ENCODE peak calls at places on chromosome 18, in four cellular contexts. H is GM12878, K is HepG2, V is K562. C is an unnamed sample.

GRCh38 chr18:6712401-6712800 is 17.1 kb upstream of the ARHGAP28 start:
- DNase-seq in V (no peak), K (no peak), H (no peak), C (no peak)

GRCh38 chr18:59273936-59274928 is 978 bp upstream of the RAX start:
- DNase-seq in K (no peak), H (no peak), V (no peak), C (no peak)

GRCh38 chr18:74460825-74461224 is 3.7 kb upstream of the DIPK1C start:
- DNase-seq in K (no peak), V (no peak), H (no peak), C (no peak)

GRCh38 chr18:58967643-58968291 is 103.1 kb downstream of the ZNF532 start:
- DNase-seq in K (no peak), V (no peak), H (no peak), C (peak)

GRCh38 chr18:50218432-50219197 is 23.7 kb upstream of the MYO5B start:
- DNase-seq in H (peak), V (peak), K (peak), C (peak)

GRCh38 chr18:43079422-43079821 is 36.1 kb downstream of the RIT2 start:
- DNase-seq in K (no peak), H (no peak), V (no peak), C (no peak)

GRCh38 chr18:13320891-13321425 is 102.4 kb downstream of the LDLRAD4 start:
- DNase-seq in K (no peak), H (no peak), V (no peak), C (no peak)

GRCh38 chr18:58847383-58848071 is 17.1 kb upstream of the ZNF532 start:
- DNase-seq in V (no peak), K (no peak), H (no peak), C (no peak)

GRCh38 chr18:9348079-9348671 is 13.6 kb downstream of the TWSG1 start:
- DNase-seq in K (no peak), V (no peak), H (peak), C (peak)

GRCh38 chr18:48392266-48392665 is 16.9 kb downstream of the ZBTB7C start:
- DNase-seq in V (no peak), H (no peak), K (no peak), C (no peak)

GRCh38 chr18:36412778-36413177 is 115.3 kb downstream of the FHOD3 start:
- DNase-seq in K (peak), H (no peak), V (peak), C (no peak)

GRCh38 chr18:21117385-21118135 is 5.9 kb upstream of the ROCK1 start:
- DNase-seq in V (peak), H (no peak), K (no peak), C (peak)
- TF ChIP-seq BHLHE40 in V (no peak), H (no peak), K (no peak), C (no peak)

GRCh38 chr18:57630759-57631660 is 9.4 kb upstream of the NARS1 start:
- DNase-seq in K (no peak), H (peak), V (no peak), C (no peak)

GRCh38 chr18:57627488-57627887 is 5.9 kb upstream of the NARS1 start:
- DNase-seq in K (no peak), V (no peak), H (no peak), C (peak)

GRCh38 chr18:57631697-57632096 is 10.1 kb upstream of the NARS1 start:
- DNase-seq in V (peak), K (no peak), H (no peak), C (no peak)

GRCh38 chr18:57630002-57630758 is 8.5 kb upstream of the NARS1 start:
- DNase-seq in V (peak), H (peak), K (peak), C (peak)

DNA sequence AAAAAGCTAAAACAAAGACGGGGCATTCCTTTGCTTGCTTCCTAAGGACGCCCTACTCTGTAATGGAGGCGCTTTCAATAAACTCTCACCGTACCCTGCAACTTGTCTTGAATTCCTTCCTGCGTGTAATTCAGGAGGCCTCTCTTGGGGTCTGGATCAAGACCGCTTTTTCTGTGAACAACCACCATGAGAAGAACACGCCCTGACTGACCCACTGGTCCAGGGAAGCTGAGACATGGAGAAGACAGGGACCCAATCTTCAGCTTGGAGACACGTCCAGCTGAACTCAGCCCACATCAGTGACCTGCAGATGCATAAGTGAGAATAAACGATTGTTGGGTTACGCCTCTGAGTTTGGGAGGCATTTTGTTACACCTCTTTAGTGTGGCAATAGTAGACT is 7.8 kb upstream of the NARS1 start:
- DNase-seq in V (no peak), H (no peak), K (no peak), C (no peak)
- H3K27ac ChIP-seq in V (no peak), H (no peak), K (no peak), C (no peak)

GRCh38 chr18:79483971-79484491 is 88.3 kb downstream of the NFATC1 start:
- DNase-seq in H (no peak), K (no peak), V (no peak), C (no peak)

GRCh38 chr18:79484661-79485621 is 89.2 kb downstream of the NFATC1 start:
- DNase-seq in K (peak), H (no peak), V (no peak), C (peak)

GRCh38 chr18:79487198-79488165 is 91.8 kb downstream of the NFATC1 start:
- DNase-seq in H (no peak), V (no peak), K (no peak), C (no peak)

GRCh38 chr18:79486356-79487197 is 90.8 kb downstream of the NFATC1 start:
- DNase-seq in K (no peak), V (no peak), H (no peak), C (no peak)

DNA sequence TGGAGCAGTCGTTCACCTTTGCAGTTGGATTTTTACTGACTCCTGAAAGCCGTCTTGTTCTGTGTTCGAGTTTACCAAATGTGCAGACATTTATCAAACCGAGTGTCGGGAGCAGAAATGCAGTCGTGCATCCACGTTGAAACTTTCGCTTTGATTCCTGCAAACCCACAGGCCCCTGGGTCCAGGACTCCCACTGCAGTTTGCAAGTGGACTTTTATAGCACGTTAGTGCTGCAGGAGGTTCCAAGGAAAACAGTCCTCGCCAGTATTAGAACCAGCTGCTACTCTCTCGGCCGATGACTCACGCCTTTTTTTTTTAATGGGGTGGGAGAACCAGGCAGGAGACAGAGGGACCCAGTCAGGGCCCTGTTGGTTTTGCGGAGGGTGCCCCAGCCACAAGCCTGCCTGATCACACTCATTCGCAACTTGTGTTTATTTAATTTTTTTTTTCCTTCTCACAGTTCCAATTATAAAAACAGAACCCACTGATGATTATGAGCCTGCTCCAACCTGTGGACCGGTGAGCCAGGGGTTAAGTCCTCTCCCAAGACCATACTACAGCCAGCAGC is 90.1 kb downstream of the NFATC1 start:
- DNase-seq in K (no peak), H (no peak), V (no peak), C (peak)
- H3K9ac ChIP-seq in K (no peak), H (no peak), V (no peak), C (no peak)

GRCh38 chr18:76380791-76381405 is 114.1 kb downstream of the ZNF516 start:
- DNase-seq in K (no peak), V (peak), H (no peak), C (no peak)
- TF ChIP-seq BHLHE40 in K (no peak), V (no peak), H (no peak), C (no peak)

DNA sequence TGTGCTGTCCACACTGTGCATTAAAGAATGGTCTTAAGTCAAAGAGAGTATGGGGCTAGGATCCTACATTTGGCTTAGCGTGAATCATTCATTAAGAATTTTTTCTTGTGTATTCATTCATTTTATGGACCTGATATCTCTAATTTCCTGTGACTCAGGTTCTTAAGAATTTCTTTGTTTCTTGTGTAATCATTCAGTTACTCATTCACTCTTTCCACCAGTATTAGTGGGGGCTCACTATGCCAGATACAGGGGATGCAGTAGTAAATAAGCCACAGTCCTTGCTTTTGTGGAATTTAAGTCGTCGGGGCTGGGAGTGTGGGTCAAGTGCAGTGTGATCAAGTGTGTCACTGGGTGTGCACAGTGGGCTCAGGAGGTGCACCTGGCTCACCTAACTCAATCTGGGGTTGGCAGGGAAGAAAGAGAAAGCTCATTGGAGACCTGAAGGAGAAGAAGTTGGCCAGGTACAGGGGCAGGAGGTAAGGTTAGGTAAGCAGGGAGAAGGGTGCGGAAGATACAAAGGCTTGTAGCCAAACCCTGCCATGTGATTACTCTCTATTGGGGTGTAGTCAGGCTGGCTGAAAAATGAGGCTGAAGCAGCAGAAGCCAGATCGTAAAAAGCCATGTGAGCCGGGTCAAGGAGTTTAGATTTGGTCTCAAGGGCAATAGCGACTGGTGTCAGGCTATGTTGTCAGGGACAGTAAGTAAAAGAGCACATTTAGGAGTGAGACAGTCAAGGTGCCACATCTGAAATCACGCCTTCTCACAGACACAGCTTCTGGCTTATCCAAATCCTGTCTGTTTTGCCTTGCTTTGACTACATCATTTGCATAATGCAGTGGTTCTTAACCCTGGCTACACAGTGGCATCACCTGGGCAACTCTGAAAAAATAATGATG is 67.2 kb downstream of the KCTD1 start:
- DNase-seq in K (peak), V (no peak), H (no peak), C (peak)
- H3K27ac ChIP-seq in K (no peak), V (no peak), H (no peak), C (peak)

GRCh38 chr18:23365602-23366001 is 87.5 kb upstream of the RIOK3 start:
- DNase-seq in K (no peak), V (no peak), H (no peak), C (peak)

GRCh38 chr18:23357992-23358594 is 95.0 kb upstream of the RIOK3 start:
- DNase-seq in V (no peak), K (no peak), H (no peak), C (no peak)

GRCh38 chr18:23369231-23369630 is 83.9 kb upstream of the RIOK3 start:
- DNase-seq in H (no peak), K (no peak), V (no peak), C (no peak)

GRCh38 chr18:23363865-23364570 is 89.1 kb upstream of the RIOK3 start:
- DNase-seq in H (no peak), V (no peak), K (no peak), C (no peak)
- H3K9ac ChIP-seq in H (no peak), V (no peak), K (no peak), C (no peak)

GRCh38 chr18:56702946-56703345 is 51.8 kb downstream of the WDR7 start:
- DNase-seq in V (peak), H (no peak), K (peak), C (peak)
- TF ChIP-seq BHLHE40 in V (no peak), H (no peak), K (no peak), C (no peak)

GRCh38 chr18:25350561-25351201 is 1.3 kb downstream of the ZNF521 start:
- DNase-seq in V (no peak), K (no peak), H (no peak), C (peak)

GRCh38 chr18:25349131-25349925 is 2.6 kb downstream of the ZNF521 start:
- DNase-seq in K (no peak), H (no peak), V (no peak), C (peak)

GRCh38 chr18:25349926-25350560 is 1.9 kb downstream of the ZNF521 start:
- DNase-seq in H (no peak), V (no peak), K (no peak), C (peak)

GRCh38 chr18:25351280-25351772 is 640 bp downstream of the ZNF521 start:
- DNase-seq in K (no peak), H (no peak), V (no peak), C (peak)

GRCh38 chr18:25348361-25349130 is 3.4 kb downstream of the ZNF521 start:
- DNase-seq in H (no peak), K (no peak), V (no peak), C (no peak)
- H3K27ac ChIP-seq in H (no peak), K (no peak), V (no peak), C (peak)

GRCh38 chr18:23718731-23719130 is 29.5 kb downstream of the LAMA3 start:
- DNase-seq in V (no peak), H (no peak), K (no peak), C (no peak)
- H3K9ac ChIP-seq in V (no peak), H (no peak), K (no peak), C (no peak)

GRCh38 chr18:79591040-79591308 is 88.6 kb upstream of the CTDP1 start:
- DNase-seq in H (no peak), V (no peak), K (no peak), C (no peak)

GRCh38 chr18:79588636-79589481 is 90.7 kb upstream of the CTDP1 start:
- DNase-seq in H (no peak), K (peak), V (no peak), C (peak)

GRCh38 chr18:79588131-79588635 is 91.4 kb upstream of the CTDP1 start:
- DNase-seq in V (no peak), K (no peak), H (no peak), C (no peak)

GRCh38 chr18:79590191-79591039 is 89.2 kb upstream of the CTDP1 start:
- DNase-seq in V (no peak), K (no peak), H (no peak), C (no peak)

GRCh38 chr18:79589601-79590091 is 90.0 kb upstream of the CTDP1 start:
- DNase-seq in V (no peak), H (no peak), K (no peak), C (no peak)
- TF ChIP-seq BHLHE40 in V (no peak), H (no peak), K (no peak), C (no peak)